ENCODE peak calls at places on chromosome 19, in ten cellular contexts. R is A549, A is IMR-90, E is heart left ventricle, S is H54, P is stomach, N is erythroblast, X is body of pancreas, B is esophagus squamous epithelium, H is lower leg skin. I is an unnamed sample.

GRCh38 chr19:28641395-28641794 is 571.6 kb downstream of the UQCRFS1 start:
- DNase-seq in R (no peak), S (no peak), B (no peak), H (no peak), A (no peak), E (no peak), N (no peak), X (no peak), P (no peak), I (no peak)

GRCh38 chr19:51417107-51417806 is at the start of gene SIGLEC10:
- DNase-seq in N (no peak), E (no peak), X (peak; percentile 59), R (no peak), B (peak; percentile 38), S (peak; percentile 22), A (no peak), H (peak; percentile 16), P (peak; percentile 37), I (no peak)

GRCh38 chr19:45103625-45104319 is 10.8 kb downstream of the PPP1R37 start:
- DNase-seq in H (no peak), A (no peak), R (no peak), B (no peak), E (peak; percentile 44), S (no peak), X (peak; percentile 64), N (no peak), P (no peak), I (peak; percentile 80)

GRCh38 chr19:16358456-16358855 is 33.8 kb downstream of the KLF2 start:
- DNase-seq in X (no peak), E (no peak), P (no peak), B (no peak), S (no peak), R (no peak), H (no peak), A (no peak), N (no peak), I (no peak)

GRCh38 chr19:35346193-35347052 is 1.3 kb upstream of the FFAR1 start:
- DNase-seq in E (no peak), A (no peak), B (no peak), P (peak; percentile 44), H (no peak), N (no peak), S (no peak), X (no peak), R (no peak), I (no peak)

GRCh38 chr19:21698215-21698614 is 69.2 kb downstream of the ZNF100 start:
- DNase-seq in S (peak; percentile 16), E (no peak), R (no peak), B (no peak), P (no peak), X (peak; percentile 46), H (no peak), A (peak; percentile 1), N (peak; percentile 2), I (no peak)

GRCh38 chr19:18282021-18282787 is 782 bp upstream of the JUND start:
- DNase-seq in A (no peak), S (peak; percentile 55), H (no peak), E (no peak), X (no peak), B (peak; percentile 78), P (no peak), R (no peak), N (no peak), I (peak; percentile 51)

GRCh38 chr19:23527797-23528196 is 132.5 kb upstream of the ZNF91 start:
- DNase-seq in B (no peak), R (no peak), H (no peak), E (no peak), A (no peak), P (no peak), N (no peak), X (no peak), S (no peak), I (no peak)

GRCh38 chr19:41879670-41880328 is 2.7 kb downstream of the CD79A start:
- DNase-seq in R (no peak), A (no peak), N (no peak), P (no peak), E (no peak), X (no peak), S (no peak), B (no peak), H (no peak), I (no peak)

GRCh38 chr19:41877490-41877876 is 404 bp downstream of the CD79A start:
- DNase-seq in A (no peak), X (no peak), S (no peak), E (no peak), P (no peak), B (no peak), H (no peak), R (no peak), N (no peak), I (no peak)

GRCh38 chr19:41877916-41878905 is 1.1 kb downstream of the CD79A start:
- DNase-seq in X (no peak), N (no peak), R (no peak), A (no peak), E (no peak), H (no peak), P (no peak), S (no peak), B (no peak), I (no peak)

GRCh38 chr19:41879080-41879479 is 2.0 kb downstream of the CD79A start:
- DNase-seq in S (no peak), B (no peak), E (no peak), A (no peak), N (no peak), R (no peak), H (no peak), P (no peak), X (no peak), I (no peak)

DNA sequence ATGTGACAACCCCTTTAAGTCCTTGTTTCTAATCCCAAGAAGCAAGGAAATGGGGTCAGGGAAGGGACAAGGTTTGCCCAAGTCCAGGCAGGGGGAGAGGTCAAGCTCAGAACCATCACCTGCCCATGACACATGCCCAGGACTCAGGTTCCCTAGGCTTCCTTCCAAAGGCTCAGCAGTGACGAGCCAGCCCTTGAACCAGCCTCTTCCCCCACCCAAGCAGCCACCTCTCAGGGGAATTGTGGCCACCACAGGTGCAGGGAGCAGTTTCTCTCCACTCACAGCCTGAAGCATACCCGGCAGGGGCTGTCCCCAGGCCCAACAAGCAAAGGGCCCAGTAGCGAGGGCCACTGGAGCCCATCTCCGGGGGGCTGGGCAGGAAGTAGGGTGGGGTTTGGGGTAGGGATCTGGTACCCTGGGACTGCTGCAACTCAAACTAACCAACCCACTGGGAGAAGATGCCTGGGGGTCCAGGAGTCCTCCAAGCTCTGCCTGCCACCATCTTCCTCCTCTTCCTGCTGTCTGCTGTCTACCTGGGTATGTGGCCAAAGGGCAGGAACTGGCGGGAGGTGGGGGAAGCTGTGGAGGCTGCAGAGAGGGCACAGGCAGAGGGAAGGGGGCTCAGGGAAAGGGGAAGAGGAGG is at the start of gene CD79A:
- DNase-seq in N (no peak), P (no peak), R (no peak), B (no peak), X (no peak), H (no peak), A (no peak), E (no peak), S (no peak), I (no peak)
- TF ChIP-seq POLR2A in N (no peak), P (no peak), R (no peak), B (no peak), X (no peak), H (no peak), A (no peak), E (no peak), S (no peak), I (no peak)

GRCh38 chr19:36573948-36574726 is 1.0 kb upstream of the ZNF529 start:
- DNase-seq in S (no peak), P (peak; percentile 26), A (peak; percentile 35), X (peak; percentile 35), B (no peak), E (no peak), R (no peak), H (no peak), N (no peak), I (peak; percentile 24)

GRCh38 chr19:36572593-36573019 is 486 bp downstream of the ZNF529 start:
- DNase-seq in R (no peak), N (no peak), P (no peak), A (no peak), E (no peak), S (no peak), B (no peak), H (no peak), X (no peak), I (no peak)

GRCh38 chr19:36574762-36575161 is 1.7 kb upstream of the ZNF529 start:
- DNase-seq in P (no peak), X (no peak), R (no peak), B (no peak), S (no peak), E (no peak), A (no peak), N (no peak), H (no peak), I (no peak)

GRCh38 chr19:36577271-36577996 is 4.3 kb upstream of the ZNF529 start:
- DNase-seq in E (no peak), P (no peak), S (no peak), H (no peak), X (no peak), B (no peak), N (no peak), A (no peak), R (no peak), I (no peak)

GRCh38 chr19:36573020-36573947 is at the start of gene ZNF529:
- DNase-seq in R (peak; percentile 93), X (peak; percentile 93), B (peak; percentile 67), E (peak; percentile 91), N (peak; percentile 94), A (peak; percentile 86), H (peak; percentile 89), S (peak; percentile 92), P (peak; percentile 90), I (peak; percentile 89)
- TF ChIP-seq POLR2A in R (peak; percentile 60), X (peak; percentile 81), B (no peak), E (peak; percentile 62), N (peak; percentile 94), A (peak; percentile 88), H (peak; percentile 37), S (peak; percentile 86), P (peak; percentile 58), I (peak; percentile 85)

GRCh38 chr19:6066661-6067646 is 43.3 kb downstream of the RFX2 start:
- DNase-seq in S (no peak), E (peak; percentile 93), X (peak; percentile 99), H (peak; percentile 82), P (peak; percentile 92), A (peak; percentile 86), N (peak; percentile 75), R (peak; percentile 86), B (peak; percentile 25), I (peak; percentile 85)

GRCh38 chr19:6064703-6065073 is 45.6 kb downstream of the RFX2 start:
- DNase-seq in E (no peak), S (no peak), H (no peak), A (no peak), X (no peak), N (no peak), R (no peak), P (no peak), B (no peak), I (no peak)

GRCh38 chr19:6067975-6068374 is 42.3 kb downstream of the RFX2 start:
- DNase-seq in E (no peak), A (no peak), X (no peak), B (no peak), R (no peak), S (no peak), H (no peak), N (no peak), P (no peak), I (no peak)

GRCh38 chr19:6064016-6064702 is 46.1 kb downstream of the RFX2 start:
- DNase-seq in N (no peak), B (no peak), R (no peak), P (no peak), E (no peak), S (peak; percentile 71), X (no peak), H (no peak), A (no peak), I (no peak)

GRCh38 chr19:6065685-6066365 is 44.5 kb downstream of the RFX2 start:
- DNase-seq in N (peak; percentile 52), B (no peak), E (no peak), P (no peak), A (peak; percentile 30), X (peak; percentile 65), S (no peak), R (peak; percentile 66), H (no peak), I (no peak)
- TF ChIP-seq POLR2A in N (peak; percentile 66), B (no peak), E (no peak), P (no peak), A (no peak), X (peak; percentile 18), S (no peak), R (no peak), H (no peak), I (no peak)

DNA sequence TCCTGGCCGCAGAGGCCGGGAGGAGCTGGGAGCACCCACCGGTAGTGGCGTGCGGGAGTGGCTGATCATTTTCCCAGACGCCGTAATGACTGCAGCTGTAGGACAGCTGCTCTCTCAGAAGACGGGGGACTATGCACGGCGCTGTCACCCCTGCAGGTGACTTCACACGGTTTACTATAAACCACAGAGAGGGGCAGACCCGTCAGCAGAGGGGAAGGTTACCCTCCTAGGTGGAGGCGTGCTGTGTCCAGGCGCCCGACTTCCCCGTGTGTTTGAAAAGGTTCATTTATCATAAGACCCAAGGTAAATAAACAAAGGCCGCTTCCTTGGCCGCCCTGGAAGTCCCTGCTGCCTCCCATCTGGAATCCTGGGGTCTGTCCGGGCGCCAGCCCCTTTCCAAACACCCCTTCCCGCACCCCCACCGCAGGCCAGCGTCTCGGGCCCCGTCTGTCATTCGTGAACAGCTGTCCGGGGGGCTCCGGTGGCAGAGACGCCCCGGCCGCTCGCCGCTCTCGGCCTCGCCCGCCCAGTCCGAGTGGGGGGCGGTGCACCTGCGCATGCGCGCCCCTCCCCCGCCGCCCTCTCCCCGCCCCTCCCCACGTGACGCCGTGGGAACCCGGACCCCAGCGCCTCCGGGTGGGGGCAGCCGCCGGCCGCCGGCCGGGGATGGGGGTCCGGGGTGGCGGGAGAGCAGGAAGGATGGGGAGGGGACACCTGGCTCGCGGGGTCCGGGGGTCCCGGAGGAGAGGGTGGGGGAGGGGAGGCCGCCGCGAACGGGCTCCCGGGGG is 915 bp downstream of the SHC2 start:
- DNase-seq in P (peak; percentile 69), R (peak; percentile 55), X (peak; percentile 74), A (peak; percentile 27), N (no peak), H (no peak), S (peak; percentile 98), B (no peak), E (peak; percentile 73), I (peak; percentile 64)
- TF ChIP-seq POLR2A in P (no peak), R (no peak), X (peak; percentile 86), A (no peak), N (no peak), H (no peak), S (peak; percentile 46), B (no peak), E (no peak), I (peak; percentile 61)

I was measured in thyroid gland.